ENCODE peak calls at places on chromosomes 12 and 14, in six cellular contexts. One of them, this sample, is unnamed.

GRCh38 chr12:39617887-39618286 is 1.7 kb downstream of the ABCD2 start:
- DNase-seq in GM03348: no peak
- DNase-seq in AG08395: no peak
- DNase-seq in CD8-positive, alpha-beta memory T cell: no peak
- DNase-seq in NT2/D1: no peak
- DNase-seq in iris pigment epithelial cell: no peak
- DNase-seq in this sample: no peak

GRCh38 chr12:45585522-45586230 is 143.8 kb upstream of the ARID2 start:
- DNase-seq in GM03348: no peak
- DNase-seq in AG08395: no peak
- DNase-seq in CD8-positive, alpha-beta memory T cell: no peak
- DNase-seq in NT2/D1: no peak
- DNase-seq in iris pigment epithelial cell: no peak
- DNase-seq in this sample: no peak

GRCh38 chr12:45583011-45583657 is 146.4 kb upstream of the ARID2 start:
- DNase-seq in GM03348: no peak
- DNase-seq in AG08395: no peak
- DNase-seq in CD8-positive, alpha-beta memory T cell: no peak
- DNase-seq in NT2/D1: no peak
- DNase-seq in iris pigment epithelial cell: peak; percentile 58
- DNase-seq in this sample: no peak

GRCh38 chr14:34301107-34301734 is 160.8 kb downstream of the SPTSSA start:
- DNase-seq in GM03348: peak; percentile 61
- DNase-seq in AG08395: peak; percentile 62
- DNase-seq in CD8-positive, alpha-beta memory T cell: no peak
- DNase-seq in NT2/D1: peak; percentile 32
- DNase-seq in iris pigment epithelial cell: peak; percentile 41
- DNase-seq in this sample: no peak

GRCh38 chr14:29712586-29712985 is 215.1 kb downstream of the PRKD1 start:
- DNase-seq in GM03348: no peak
- DNase-seq in AG08395: no peak
- DNase-seq in CD8-positive, alpha-beta memory T cell: no peak
- DNase-seq in NT2/D1: no peak
- DNase-seq in iris pigment epithelial cell: no peak
- DNase-seq in this sample: no peak

GRCh38 chr12:5716221-5716620 is 228.8 kb downstream of the ANO2 start:
- DNase-seq in GM03348: peak; percentile 37
- DNase-seq in AG08395: peak; percentile 72
- DNase-seq in CD8-positive, alpha-beta memory T cell: no peak
- DNase-seq in NT2/D1: no peak
- DNase-seq in iris pigment epithelial cell: no peak
- DNase-seq in this sample: no peak

GRCh38 chr14:24441485-24441884 is 1.1 kb downstream of the SDR39U1 start:
- DNase-seq in GM03348: no peak
- DNase-seq in AG08395: no peak
- DNase-seq in CD8-positive, alpha-beta memory T cell: no peak
- DNase-seq in NT2/D1: no peak
- DNase-seq in iris pigment epithelial cell: no peak
- DNase-seq in this sample: no peak

GRCh38 chr12:46657416-46658411 is 168.1 kb downstream of the SLC38A4 start:
- DNase-seq in GM03348: peak; percentile 38
- DNase-seq in AG08395: no peak
- DNase-seq in CD8-positive, alpha-beta memory T cell: no peak
- DNase-seq in NT2/D1: no peak
- DNase-seq in iris pigment epithelial cell: peak; percentile 50
- DNase-seq in this sample: no peak

GRCh38 chr12:49626169-49626835 is 2.9 kb downstream of the PRPF40B start:
- DNase-seq in GM03348: no peak
- DNase-seq in AG08395: no peak
- DNase-seq in CD8-positive, alpha-beta memory T cell: no peak
- DNase-seq in NT2/D1: no peak
- DNase-seq in iris pigment epithelial cell: peak; percentile 33
- DNase-seq in this sample: peak; percentile 28

GRCh38 chr12:42284157-42284556 is 41.7 kb downstream of the ZCRB1 start:
- DNase-seq in GM03348: no peak
- DNase-seq in AG08395: no peak
- DNase-seq in CD8-positive, alpha-beta memory T cell: no peak
- DNase-seq in NT2/D1: no peak
- DNase-seq in iris pigment epithelial cell: no peak
- DNase-seq in this sample: no peak

GRCh38 chr12:16350682-16351081 is 3.2 kb downstream of the MGST1 start:
- DNase-seq in GM03348: peak; percentile 72
- DNase-seq in AG08395: peak; percentile 70
- DNase-seq in CD8-positive, alpha-beta memory T cell: no peak
- DNase-seq in NT2/D1: no peak
- DNase-seq in iris pigment epithelial cell: peak; percentile 99
- DNase-seq in this sample: peak; percentile 88

GRCh38 chr12:99192489-99192888 is 455.1 kb upstream of the GARIN6 start:
- DNase-seq in GM03348: no peak
- DNase-seq in AG08395: no peak
- DNase-seq in CD8-positive, alpha-beta memory T cell: no peak
- DNase-seq in NT2/D1: no peak
- DNase-seq in iris pigment epithelial cell: no peak
- DNase-seq in this sample: no peak

GRCh38 chr12:3898751-3899150 is 25.6 kb upstream of the PARP11 start:
- DNase-seq in GM03348: no peak
- DNase-seq in AG08395: no peak
- DNase-seq in CD8-positive, alpha-beta memory T cell: no peak
- DNase-seq in NT2/D1: no peak
- DNase-seq in iris pigment epithelial cell: no peak
- DNase-seq in this sample: no peak

GRCh38 chr14:70692210-70692609 is 50.5 kb downstream of the TTC9 start:
- DNase-seq in GM03348: no peak
- DNase-seq in AG08395: no peak
- DNase-seq in CD8-positive, alpha-beta memory T cell: no peak
- DNase-seq in NT2/D1: no peak
- DNase-seq in iris pigment epithelial cell: no peak
- DNase-seq in this sample: no peak

GRCh38 chr12:124744273-124744640 is 119.4 kb downstream of the SCARB1 start:
- DNase-seq in GM03348: no peak
- DNase-seq in AG08395: no peak
- DNase-seq in CD8-positive, alpha-beta memory T cell: no peak
- DNase-seq in NT2/D1: no peak
- DNase-seq in iris pigment epithelial cell: no peak
- DNase-seq in this sample: no peak

GRCh38 chr12:115943310-115943629 is 334.2 kb downstream of the MED13L start:
- DNase-seq in GM03348: no peak
- DNase-seq in AG08395: no peak
- DNase-seq in CD8-positive, alpha-beta memory T cell: no peak
- DNase-seq in NT2/D1: no peak
- DNase-seq in iris pigment epithelial cell: no peak
- DNase-seq in this sample: no peak

GRCh38 chr14:59969319-59969718 is 49.4 kb downstream of the LRRC9 start:
- DNase-seq in GM03348: no peak
- DNase-seq in AG08395: no peak
- DNase-seq in CD8-positive, alpha-beta memory T cell: no peak
- DNase-seq in NT2/D1: no peak
- DNase-seq in iris pigment epithelial cell: peak; percentile 40
- DNase-seq in this sample: peak; percentile 22

GRCh38 chr12:70045036-70045435 is 198.2 kb upstream of the CNOT2 start:
- DNase-seq in GM03348: no peak
- DNase-seq in AG08395: no peak
- DNase-seq in CD8-positive, alpha-beta memory T cell: no peak
- DNase-seq in NT2/D1: no peak
- DNase-seq in iris pigment epithelial cell: peak; percentile 42
- DNase-seq in this sample: peak; percentile 37

GRCh38 chr14:43003845-43004244 is 1397.2 kb downstream of the LRFN5 start:
- DNase-seq in GM03348: no peak
- DNase-seq in AG08395: no peak
- DNase-seq in CD8-positive, alpha-beta memory T cell: no peak
- DNase-seq in NT2/D1: no peak
- DNase-seq in iris pigment epithelial cell: peak; percentile 17
- DNase-seq in this sample: peak; percentile 1

GRCh38 chr12:15842106-15842505 is 40.1 kb upstream of the STRAP start:
- DNase-seq in GM03348: peak; percentile 40
- DNase-seq in AG08395: no peak
- DNase-seq in CD8-positive, alpha-beta memory T cell: no peak
- DNase-seq in NT2/D1: no peak
- DNase-seq in iris pigment epithelial cell: peak; percentile 95
- DNase-seq in this sample: peak; percentile 62

GRCh38 chr12:57592551-57593165 is 1.7 kb downstream of the PIP4K2C start:
- DNase-seq in GM03348: no peak
- DNase-seq in AG08395: no peak
- DNase-seq in CD8-positive, alpha-beta memory T cell: no peak
- DNase-seq in NT2/D1: no peak
- DNase-seq in iris pigment epithelial cell: no peak
- DNase-seq in this sample: no peak

GRCh38 chr12:94714378-94714777 is 64.0 kb upstream of the TMCC3 start:
- DNase-seq in GM03348: no peak
- DNase-seq in AG08395: no peak
- DNase-seq in CD8-positive, alpha-beta memory T cell: no peak
- DNase-seq in NT2/D1: no peak
- DNase-seq in iris pigment epithelial cell: peak; percentile 94
- DNase-seq in this sample: peak; percentile 56

This sample was measured in foreskin fibroblast.